ENCODE peak calls at places on chromosomes 11 and 22, in nine cellular contexts. One of them, this sample, is unnamed.
A peak's percentile ranks its signal among the peaks of the same experiment; 100 is the strongest.

GRCh38 chr11:2928605-2929510 is at the start of gene PHLDA2:
- DNase-seq in GM04504: no peak
- DNase-seq in hippocampal formation: no peak
- DNase-seq in PC-3: peak; percentile 65
- DNase-seq in lower lobe of right lung: peak; percentile 72
- DNase-seq in left cardiac atrium: peak; percentile 73
- DNase-seq in GDM1: no peak
- DNase-seq in activated T-cell treated with anti-CD3 and anti-CD28 coated beads for 1 hour: peak; percentile 27
- DNase-seq in ovary: peak; percentile 39
- DNase-seq in this sample: no peak

GRCh38 chr11:103488021-103488420 is 378.8 kb downstream of the DYNC2H1 start:
- DNase-seq in GM04504: no peak
- DNase-seq in hippocampal formation: no peak
- DNase-seq in PC-3: peak; percentile 89
- DNase-seq in lower lobe of right lung: no peak
- DNase-seq in left cardiac atrium: no peak
- DNase-seq in GDM1: no peak
- DNase-seq in activated T-cell treated with anti-CD3 and anti-CD28 coated beads for 1 hour: no peak
- DNase-seq in ovary: no peak
- DNase-seq in this sample: no peak

GRCh38 chr11:119361056-119361787 is 14.7 kb upstream of the MFRP start:
- DNase-seq in GM04504: peak; percentile 33
- DNase-seq in hippocampal formation: no peak
- DNase-seq in PC-3: peak; percentile 97
- DNase-seq in lower lobe of right lung: peak; percentile 37
- DNase-seq in left cardiac atrium: peak; percentile 69
- DNase-seq in GDM1: peak; percentile 30
- DNase-seq in activated T-cell treated with anti-CD3 and anti-CD28 coated beads for 1 hour: no peak
- DNase-seq in ovary: peak; percentile 45
- DNase-seq in this sample: peak; percentile 48

GRCh38 chr11:118109231-118109630 is 22.5 kb upstream of the SMIM35 start:
- DNase-seq in GM04504: peak; percentile 13
- DNase-seq in hippocampal formation: no peak
- DNase-seq in PC-3: peak; percentile 20
- DNase-seq in lower lobe of right lung: no peak
- DNase-seq in left cardiac atrium: no peak
- DNase-seq in GDM1: no peak
- DNase-seq in activated T-cell treated with anti-CD3 and anti-CD28 coated beads for 1 hour: no peak
- DNase-seq in ovary: no peak
- DNase-seq in this sample: no peak

GRCh38 chr22:45608763-45609180 is 62.9 kb upstream of the ATXN10 start:
- DNase-seq in GM04504: no peak
- DNase-seq in hippocampal formation: no peak
- DNase-seq in PC-3: peak; percentile 87
- DNase-seq in lower lobe of right lung: peak; percentile 24
- DNase-seq in left cardiac atrium: no peak
- DNase-seq in GDM1: peak; percentile 83
- DNase-seq in activated T-cell treated with anti-CD3 and anti-CD28 coated beads for 1 hour: no peak
- DNase-seq in ovary: no peak
- DNase-seq in this sample: no peak

GRCh38 chr11:68813778-68814177 is 27.9 kb downstream of the CPT1A start:
- DNase-seq in GM04504: no peak
- DNase-seq in hippocampal formation: no peak
- DNase-seq in PC-3: no peak
- DNase-seq in lower lobe of right lung: no peak
- DNase-seq in left cardiac atrium: no peak
- DNase-seq in GDM1: no peak
- DNase-seq in activated T-cell treated with anti-CD3 and anti-CD28 coated beads for 1 hour: no peak
- DNase-seq in ovary: no peak
- DNase-seq in this sample: no peak

GRCh38 chr11:35750981-35751663 is 88.5 kb downstream of the TRIM44 start:
- DNase-seq in GM04504: no peak
- DNase-seq in hippocampal formation: no peak
- DNase-seq in PC-3: no peak
- DNase-seq in lower lobe of right lung: no peak
- DNase-seq in left cardiac atrium: no peak
- DNase-seq in GDM1: no peak
- DNase-seq in activated T-cell treated with anti-CD3 and anti-CD28 coated beads for 1 hour: no peak
- DNase-seq in ovary: no peak
- DNase-seq in this sample: no peak

GRCh38 chr11:130145328-130145812 is 14.2 kb upstream of the ST14 start:
- DNase-seq in GM04504: no peak
- DNase-seq in hippocampal formation: no peak
- DNase-seq in PC-3: peak; percentile 34
- DNase-seq in lower lobe of right lung: no peak
- DNase-seq in left cardiac atrium: no peak
- DNase-seq in GDM1: no peak
- DNase-seq in activated T-cell treated with anti-CD3 and anti-CD28 coated beads for 1 hour: no peak
- DNase-seq in ovary: no peak
- DNase-seq in this sample: no peak

GRCh38 chr22:23067023-23067650 is 3.2 kb upstream of the GNAZ start:
- DNase-seq in GM04504: no peak
- DNase-seq in hippocampal formation: no peak
- DNase-seq in PC-3: no peak
- DNase-seq in lower lobe of right lung: peak; percentile 32
- DNase-seq in left cardiac atrium: no peak
- DNase-seq in GDM1: no peak
- DNase-seq in activated T-cell treated with anti-CD3 and anti-CD28 coated beads for 1 hour: no peak
- DNase-seq in ovary: no peak
- DNase-seq in this sample: no peak

GRCh38 chr22:38067771-38068360 is 10.7 kb downstream of the PICK1 start:
- DNase-seq in GM04504: no peak
- DNase-seq in hippocampal formation: no peak
- DNase-seq in PC-3: no peak
- DNase-seq in lower lobe of right lung: no peak
- DNase-seq in left cardiac atrium: peak; percentile 18
- DNase-seq in GDM1: no peak
- DNase-seq in activated T-cell treated with anti-CD3 and anti-CD28 coated beads for 1 hour: no peak
- DNase-seq in ovary: no peak
- DNase-seq in this sample: no peak

GRCh38 chr22:33605686-33606085 is 314.6 kb downstream of the LARGE1 start:
- DNase-seq in GM04504: no peak
- DNase-seq in hippocampal formation: no peak
- DNase-seq in PC-3: no peak
- DNase-seq in lower lobe of right lung: no peak
- DNase-seq in left cardiac atrium: peak; percentile 61
- DNase-seq in GDM1: no peak
- DNase-seq in activated T-cell treated with anti-CD3 and anti-CD28 coated beads for 1 hour: no peak
- DNase-seq in ovary: no peak
- DNase-seq in this sample: no peak

GRCh38 chr11:47356998-47357329 is 4.5 kb upstream of the MYBPC3 start:
- DNase-seq in GM04504: no peak
- DNase-seq in hippocampal formation: no peak
- DNase-seq in PC-3: no peak
- DNase-seq in lower lobe of right lung: no peak
- DNase-seq in left cardiac atrium: no peak
- DNase-seq in GDM1: no peak
- DNase-seq in activated T-cell treated with anti-CD3 and anti-CD28 coated beads for 1 hour: no peak
- DNase-seq in ovary: no peak
- DNase-seq in this sample: no peak

GRCh38 chr11:88179141-88179540 is 3.9 kb upstream of the RAB38 start:
- DNase-seq in GM04504: no peak
- DNase-seq in hippocampal formation: no peak
- DNase-seq in PC-3: peak; percentile 94
- DNase-seq in lower lobe of right lung: no peak
- DNase-seq in left cardiac atrium: no peak
- DNase-seq in GDM1: no peak
- DNase-seq in activated T-cell treated with anti-CD3 and anti-CD28 coated beads for 1 hour: no peak
- DNase-seq in ovary: no peak
- DNase-seq in this sample: no peak

GRCh38 chr22:30327864-30328345 is 1.2 kb upstream of the TBC1D10A start:
- DNase-seq in GM04504: no peak
- DNase-seq in hippocampal formation: no peak
- DNase-seq in PC-3: peak; percentile 60
- DNase-seq in lower lobe of right lung: no peak
- DNase-seq in left cardiac atrium: no peak
- DNase-seq in GDM1: no peak
- DNase-seq in activated T-cell treated with anti-CD3 and anti-CD28 coated beads for 1 hour: no peak
- DNase-seq in ovary: no peak
- DNase-seq in this sample: no peak

GRCh38 chr11:102295045-102295444 is 22.2 kb upstream of the BIRC3 start:
- DNase-seq in GM04504: no peak
- DNase-seq in hippocampal formation: no peak
- DNase-seq in PC-3: no peak
- DNase-seq in lower lobe of right lung: no peak
- DNase-seq in left cardiac atrium: no peak
- DNase-seq in GDM1: no peak
- DNase-seq in activated T-cell treated with anti-CD3 and anti-CD28 coated beads for 1 hour: no peak
- DNase-seq in ovary: no peak
- DNase-seq in this sample: no peak

GRCh38 chr11:34809191-34810106 is 106.7 kb downstream of the APIP start:
- DNase-seq in GM04504: no peak
- DNase-seq in hippocampal formation: no peak
- DNase-seq in PC-3: peak; percentile 88
- DNase-seq in lower lobe of right lung: no peak
- DNase-seq in left cardiac atrium: no peak
- DNase-seq in GDM1: peak; percentile 83
- DNase-seq in activated T-cell treated with anti-CD3 and anti-CD28 coated beads for 1 hour: no peak
- DNase-seq in ovary: no peak
- DNase-seq in this sample: no peak

GRCh38 chr11:2084721-2085120 is 54.5 kb downstream of the IGF2 start:
- DNase-seq in GM04504: no peak
- DNase-seq in hippocampal formation: no peak
- DNase-seq in PC-3: no peak
- DNase-seq in lower lobe of right lung: no peak
- DNase-seq in left cardiac atrium: no peak
- DNase-seq in GDM1: no peak
- DNase-seq in activated T-cell treated with anti-CD3 and anti-CD28 coated beads for 1 hour: no peak
- DNase-seq in ovary: no peak
- DNase-seq in this sample: no peak

GRCh38 chr11:85752201-85752889 is 58.6 kb downstream of the SYTL2 start:
- DNase-seq in GM04504: no peak
- DNase-seq in hippocampal formation: no peak
- DNase-seq in PC-3: no peak
- DNase-seq in lower lobe of right lung: no peak
- DNase-seq in left cardiac atrium: no peak
- DNase-seq in GDM1: no peak
- DNase-seq in activated T-cell treated with anti-CD3 and anti-CD28 coated beads for 1 hour: no peak
- DNase-seq in ovary: no peak
- DNase-seq in this sample: no peak

GRCh38 chr11:62830904-62831519 is 839 bp downstream of the STX5 start:
- DNase-seq in GM04504: no peak
- DNase-seq in hippocampal formation: no peak
- DNase-seq in PC-3: no peak
- DNase-seq in lower lobe of right lung: no peak
- DNase-seq in left cardiac atrium: no peak
- DNase-seq in GDM1: no peak
- DNase-seq in activated T-cell treated with anti-CD3 and anti-CD28 coated beads for 1 hour: no peak
- DNase-seq in ovary: no peak
- DNase-seq in this sample: no peak

GRCh38 chr11:2780850-2781412 is 81.1 kb upstream of the KCNQ1OT1 start:
- DNase-seq in GM04504: no peak
- DNase-seq in hippocampal formation: no peak
- DNase-seq in PC-3: no peak
- DNase-seq in lower lobe of right lung: no peak
- DNase-seq in left cardiac atrium: no peak
- DNase-seq in GDM1: no peak
- DNase-seq in activated T-cell treated with anti-CD3 and anti-CD28 coated beads for 1 hour: no peak
- DNase-seq in ovary: no peak
- DNase-seq in this sample: no peak

GRCh38 chr11:32852142-32852541 is 22.4 kb downstream of the PRRG4 start:
- DNase-seq in GM04504: no peak
- DNase-seq in hippocampal formation: no peak
- DNase-seq in PC-3: peak; percentile 23
- DNase-seq in lower lobe of right lung: no peak
- DNase-seq in left cardiac atrium: no peak
- DNase-seq in GDM1: no peak
- DNase-seq in activated T-cell treated with anti-CD3 and anti-CD28 coated beads for 1 hour: no peak
- DNase-seq in ovary: no peak
- DNase-seq in this sample: peak; percentile 5

GRCh38 chr11:32940865-32941264 is 48.3 kb downstream of the QSER1 start:
- DNase-seq in GM04504: no peak
- DNase-seq in hippocampal formation: no peak
- DNase-seq in PC-3: no peak
- DNase-seq in lower lobe of right lung: no peak
- DNase-seq in left cardiac atrium: no peak
- DNase-seq in GDM1: no peak
- DNase-seq in activated T-cell treated with anti-CD3 and anti-CD28 coated beads for 1 hour: no peak
- DNase-seq in ovary: no peak
- DNase-seq in this sample: no peak

GRCh38 chr22:46726066-46726985 is 11.7 kb downstream of the CERK start:
- DNase-seq in GM04504: no peak
- DNase-seq in hippocampal formation: no peak
- DNase-seq in PC-3: no peak
- DNase-seq in lower lobe of right lung: no peak
- DNase-seq in left cardiac atrium: no peak
- DNase-seq in GDM1: no peak
- DNase-seq in activated T-cell treated with anti-CD3 and anti-CD28 coated beads for 1 hour: no peak
- DNase-seq in ovary: no peak
- DNase-seq in this sample: peak; percentile 46

GRCh38 chr11:61922539-61922938 is 5.2 kb upstream of the RAB3IL1 start:
- DNase-seq in GM04504: peak; percentile 50
- DNase-seq in hippocampal formation: no peak
- DNase-seq in PC-3: no peak
- DNase-seq in lower lobe of right lung: peak; percentile 72
- DNase-seq in left cardiac atrium: peak; percentile 89
- DNase-seq in GDM1: peak; percentile 74
- DNase-seq in activated T-cell treated with anti-CD3 and anti-CD28 coated beads for 1 hour: no peak
- DNase-seq in ovary: peak; percentile 89
- DNase-seq in this sample: peak; percentile 57

This sample was measured in BJ.